ENCODE peak calls at places on chromosomes 3 and 15, in seven cellular contexts. One of them, this sample, is unnamed.
A peak's percentile ranks its signal among the peaks of the same experiment; 100 is the strongest.

GRCh38 chr3:194756460-194757355 is 71.0 kb downstream of the FAM43A start:
- DNase-seq in tibial artery: peak; percentile 79
- DNase-seq in GM23248: no peak
- DNase-seq in BE2C: peak; percentile 78
- DNase-seq in endothelial cell of umbilical vein: no peak
- DNase-seq in HL-60: no peak
- DNase-seq in K562: peak; percentile 11
- DNase-seq in this sample: no peak

GRCh38 chr3:8539419-8539818 is 37.8 kb downstream of the LMCD1 start:
- DNase-seq in tibial artery: no peak
- DNase-seq in GM23248: peak; percentile 51
- DNase-seq in BE2C: no peak
- DNase-seq in endothelial cell of umbilical vein: peak; percentile 26
- DNase-seq in HL-60: no peak
- DNase-seq in K562: no peak
- DNase-seq in this sample: no peak

GRCh38 chr3:12275974-12276373 is 12.9 kb upstream of the PPARG start:
- DNase-seq in tibial artery: no peak
- DNase-seq in GM23248: no peak
- DNase-seq in BE2C: no peak
- DNase-seq in endothelial cell of umbilical vein: no peak
- DNase-seq in HL-60: no peak
- DNase-seq in K562: no peak
- DNase-seq in this sample: no peak

GRCh38 chr15:70258369-70259029 is 160.8 kb upstream of the TLE3 start:
- DNase-seq in tibial artery: no peak
- DNase-seq in GM23248: peak; percentile 46
- DNase-seq in BE2C: no peak
- DNase-seq in endothelial cell of umbilical vein: peak; percentile 10
- DNase-seq in HL-60: peak; percentile 82
- DNase-seq in K562: peak; percentile 15
- DNase-seq in this sample: peak; percentile 45

GRCh38 chr15:30954674-30955073 is 36.8 kb downstream of the MTMR10 start:
- DNase-seq in tibial artery: no peak
- DNase-seq in GM23248: peak; percentile 9
- DNase-seq in BE2C: no peak
- DNase-seq in endothelial cell of umbilical vein: no peak
- DNase-seq in HL-60: no peak
- DNase-seq in K562: no peak
- DNase-seq in this sample: no peak

GRCh38 chr3:45688194-45688881 is 858 bp upstream of the SACM1L start:
- DNase-seq in tibial artery: no peak
- DNase-seq in GM23248: peak; percentile 42
- DNase-seq in BE2C: peak; percentile 53
- DNase-seq in endothelial cell of umbilical vein: peak; percentile 61
- DNase-seq in HL-60: peak; percentile 63
- DNase-seq in K562: peak; percentile 82
- DNase-seq in this sample: peak; percentile 43

GRCh38 chr3:47012342-47013230 is 33.1 kb downstream of the NBEAL2 start:
- DNase-seq in tibial artery: peak; percentile 58
- DNase-seq in GM23248: no peak
- DNase-seq in BE2C: no peak
- DNase-seq in endothelial cell of umbilical vein: no peak
- DNase-seq in HL-60: no peak
- DNase-seq in K562: no peak
- DNase-seq in this sample: no peak

GRCh38 chr3:188338081-188338480 is 184.1 kb downstream of the LPP start:
- DNase-seq in tibial artery: no peak
- DNase-seq in GM23248: peak; percentile 64
- DNase-seq in BE2C: no peak
- DNase-seq in endothelial cell of umbilical vein: no peak
- DNase-seq in HL-60: no peak
- DNase-seq in K562: no peak
- DNase-seq in this sample: no peak

GRCh38 chr3:41327718-41328117 is 128.4 kb downstream of the CTNNB1 start:
- DNase-seq in tibial artery: no peak
- DNase-seq in GM23248: no peak
- DNase-seq in BE2C: no peak
- DNase-seq in endothelial cell of umbilical vein: no peak
- DNase-seq in HL-60: no peak
- DNase-seq in K562: no peak
- DNase-seq in this sample: no peak

GRCh38 chr3:58576716-58577115 is 475 bp downstream of the FAM107A start:
- DNase-seq in tibial artery: no peak
- DNase-seq in GM23248: no peak
- DNase-seq in BE2C: no peak
- DNase-seq in endothelial cell of umbilical vein: peak; percentile 28
- DNase-seq in HL-60: no peak
- DNase-seq in K562: no peak
- DNase-seq in this sample: no peak

GRCh38 chr3:64674591-64675076 is 13.2 kb downstream of the ADAMTS9 start:
- DNase-seq in tibial artery: no peak
- DNase-seq in GM23248: peak; percentile 65
- DNase-seq in BE2C: peak; percentile 74
- DNase-seq in endothelial cell of umbilical vein: no peak
- DNase-seq in HL-60: no peak
- DNase-seq in K562: no peak
- DNase-seq in this sample: no peak

GRCh38 chr15:39084683-39085530 is 496.0 kb upstream of the THBS1 start:
- DNase-seq in tibial artery: no peak
- DNase-seq in GM23248: peak; percentile 89
- DNase-seq in BE2C: no peak
- DNase-seq in endothelial cell of umbilical vein: no peak
- DNase-seq in HL-60: peak; percentile 74
- DNase-seq in K562: no peak
- DNase-seq in this sample: peak; percentile 37

GRCh38 chr15:40929730-40930429 is 740 bp downstream of the DLL4 start:
- DNase-seq in tibial artery: no peak
- DNase-seq in GM23248: peak; percentile 73
- DNase-seq in BE2C: peak; percentile 66
- DNase-seq in endothelial cell of umbilical vein: peak; percentile 66
- DNase-seq in HL-60: peak; percentile 33
- DNase-seq in K562: peak; percentile 71
- DNase-seq in this sample: no peak

GRCh38 chr3:136690611-136691010 is 61.6 kb downstream of the STAG1 start:
- DNase-seq in tibial artery: no peak
- DNase-seq in GM23248: no peak
- DNase-seq in BE2C: no peak
- DNase-seq in endothelial cell of umbilical vein: no peak
- DNase-seq in HL-60: no peak
- DNase-seq in K562: peak; percentile 45
- DNase-seq in this sample: no peak

GRCh38 chr3:38521391-38521987 is 25.3 kb downstream of the EXOG start:
- DNase-seq in tibial artery: no peak
- DNase-seq in GM23248: peak; percentile 63
- DNase-seq in BE2C: peak; percentile 53
- DNase-seq in endothelial cell of umbilical vein: peak; percentile 81
- DNase-seq in HL-60: peak; percentile 51
- DNase-seq in K562: peak; percentile 86
- DNase-seq in this sample: peak; percentile 61

GRCh38 chr15:56767315-56767714 is 34.0 kb upstream of the ZNF280D start:
- DNase-seq in tibial artery: no peak
- DNase-seq in GM23248: peak; percentile 48
- DNase-seq in BE2C: no peak
- DNase-seq in endothelial cell of umbilical vein: peak; percentile 83
- DNase-seq in HL-60: no peak
- DNase-seq in K562: no peak
- DNase-seq in this sample: no peak

GRCh38 chr3:11211531-11212300 is 57.4 kb downstream of the HRH1 start:
- DNase-seq in tibial artery: no peak
- DNase-seq in GM23248: peak; percentile 74
- DNase-seq in BE2C: no peak
- DNase-seq in endothelial cell of umbilical vein: peak; percentile 35
- DNase-seq in HL-60: no peak
- DNase-seq in K562: no peak
- DNase-seq in this sample: peak; percentile 46

GRCh38 chr3:112987710-112988334 is 3.0 kb upstream of the GTPBP8 start:
- DNase-seq in tibial artery: no peak
- DNase-seq in GM23248: no peak
- DNase-seq in BE2C: no peak
- DNase-seq in endothelial cell of umbilical vein: no peak
- DNase-seq in HL-60: no peak
- DNase-seq in K562: no peak
- DNase-seq in this sample: no peak

GRCh38 chr15:25243800-25244097 is 195.1 kb downstream of the UBE3A start:
- DNase-seq in tibial artery: peak; percentile 58
- DNase-seq in GM23248: no peak
- DNase-seq in BE2C: peak; percentile 1
- DNase-seq in endothelial cell of umbilical vein: no peak
- DNase-seq in HL-60: no peak
- DNase-seq in K562: no peak
- DNase-seq in this sample: peak; percentile 3

GRCh38 chr15:50164458-50164857 is 17.5 kb upstream of the SLC27A2 start:
- DNase-seq in tibial artery: no peak
- DNase-seq in GM23248: peak; percentile 51
- DNase-seq in BE2C: no peak
- DNase-seq in endothelial cell of umbilical vein: no peak
- DNase-seq in HL-60: no peak
- DNase-seq in K562: no peak
- DNase-seq in this sample: no peak

GRCh38 chr3:12764171-12764776 is 5.2 kb upstream of the TMEM40 start:
- DNase-seq in tibial artery: no peak
- DNase-seq in GM23248: no peak
- DNase-seq in BE2C: no peak
- DNase-seq in endothelial cell of umbilical vein: no peak
- DNase-seq in HL-60: no peak
- DNase-seq in K562: no peak
- DNase-seq in this sample: no peak

GRCh38 chr15:79365765-79366164 is 54.9 kb downstream of the TMED3 start:
- DNase-seq in tibial artery: no peak
- DNase-seq in GM23248: peak; percentile 6
- DNase-seq in BE2C: peak; percentile 69
- DNase-seq in endothelial cell of umbilical vein: no peak
- DNase-seq in HL-60: no peak
- DNase-seq in K562: no peak
- DNase-seq in this sample: no peak
- H3K4me3 ChIP-seq in tibial artery: no peak overlapping the region
- H3K4me3 ChIP-seq in GM23248: no peak overlapping the region
- H3K4me3 ChIP-seq in BE2C: peak overlapping the region; percentile 5
- H3K4me3 ChIP-seq in endothelial cell of umbilical vein: no peak overlapping the region
- H3K4me3 ChIP-seq in HL-60: no peak overlapping the region
- H3K4me3 ChIP-seq in K562: no peak overlapping the region
- H3K4me3 ChIP-seq in this sample: no peak overlapping the region

GRCh38 chr15:92654662-92655061 is 913 bp downstream of the FAM174B start:
- DNase-seq in tibial artery: no peak
- DNase-seq in GM23248: no peak
- DNase-seq in BE2C: no peak
- DNase-seq in endothelial cell of umbilical vein: peak; percentile 44
- DNase-seq in HL-60: no peak
- DNase-seq in K562: no peak
- DNase-seq in this sample: no peak
- H3K4me3 ChIP-seq in tibial artery: peak overlapping the region; percentile 54
- H3K4me3 ChIP-seq in GM23248: peak overlapping the region; percentile 63
- H3K4me3 ChIP-seq in BE2C: no peak overlapping the region
- H3K4me3 ChIP-seq in endothelial cell of umbilical vein: peak overlapping the region; percentile 47
- H3K4me3 ChIP-seq in HL-60: no peak overlapping the region
- H3K4me3 ChIP-seq in K562: no peak overlapping the region
- H3K4me3 ChIP-seq in this sample: peak overlapping the region; percentile 47

DNA sequence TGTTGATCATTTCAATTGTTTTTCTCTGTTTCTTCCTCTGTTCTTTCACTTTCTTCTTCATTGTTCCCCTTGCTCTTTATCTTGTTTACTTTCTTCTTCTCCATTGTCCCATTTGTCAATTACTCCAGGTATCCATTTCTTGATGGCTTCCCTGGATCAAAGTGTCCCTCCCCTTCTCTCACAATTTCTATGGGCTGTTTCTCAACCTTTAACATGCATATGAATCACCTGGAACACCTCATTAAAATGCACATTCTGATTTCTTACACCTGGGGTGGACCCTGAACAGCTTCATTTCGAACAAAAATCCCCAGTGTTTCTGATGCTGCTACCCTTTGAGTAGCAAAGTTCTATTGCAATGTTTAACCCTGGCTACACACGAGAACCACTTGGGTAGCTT is 454.8 kb downstream of the EPHA6 start:
- DNase-seq in tibial artery: no peak
- DNase-seq in GM23248: no peak
- DNase-seq in BE2C: no peak
- DNase-seq in endothelial cell of umbilical vein: no peak
- DNase-seq in HL-60: no peak
- DNase-seq in K562: no peak
- DNase-seq in this sample: no peak
- H3K4me3 ChIP-seq in tibial artery: no peak overlapping the region
- H3K4me3 ChIP-seq in GM23248: no peak overlapping the region
- H3K4me3 ChIP-seq in BE2C: no peak overlapping the region
- H3K4me3 ChIP-seq in endothelial cell of umbilical vein: no peak overlapping the region
- H3K4me3 ChIP-seq in HL-60: no peak overlapping the region
- H3K4me3 ChIP-seq in K562: no peak overlapping the region
- H3K4me3 ChIP-seq in this sample: no peak overlapping the region

GRCh38 chr3:184314363-184314699 is at the start of gene EIF4G1:
- DNase-seq in tibial artery: peak; percentile 97
- DNase-seq in GM23248: peak; percentile 98
- DNase-seq in BE2C: peak; percentile 96
- DNase-seq in endothelial cell of umbilical vein: peak; percentile 94
- DNase-seq in HL-60: peak; percentile 91
- DNase-seq in K562: peak; percentile 96
- DNase-seq in this sample: peak; percentile 97
- H3K4me3 ChIP-seq in tibial artery: peak within 1 kb of the TSS; percentile 76
- H3K4me3 ChIP-seq in GM23248: peak within 1 kb of the TSS; percentile 91
- H3K4me3 ChIP-seq in BE2C: peak within 1 kb of the TSS; percentile 92
- H3K4me3 ChIP-seq in endothelial cell of umbilical vein: peak within 1 kb of the TSS; percentile 59
- H3K4me3 ChIP-seq in HL-60: peak within 1 kb of the TSS; percentile 88
- H3K4me3 ChIP-seq in K562: peak within 1 kb of the TSS; percentile 100
- H3K4me3 ChIP-seq in this sample: peak within 1 kb of the TSS; percentile 52

DNA sequence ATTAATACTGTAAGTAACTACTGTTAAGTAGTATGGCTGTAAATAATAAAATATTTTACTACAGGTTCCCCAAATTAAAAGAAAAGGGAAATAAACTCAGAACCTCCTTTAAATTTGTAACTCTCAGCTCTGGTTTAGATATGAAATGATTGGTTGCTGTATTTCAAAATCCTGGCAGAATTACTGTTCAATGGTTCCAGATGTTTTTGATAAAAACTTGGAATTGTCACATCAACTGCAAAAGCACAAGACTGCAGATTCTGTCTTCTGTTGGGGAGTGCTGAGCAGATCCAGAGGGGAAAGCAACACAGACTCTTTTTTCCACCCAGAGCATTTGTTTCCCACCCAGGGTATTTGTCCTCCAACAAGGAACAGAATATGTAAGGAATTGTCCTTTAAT is 178.2 kb downstream of the KLHL25 start:
- DNase-seq in tibial artery: no peak
- DNase-seq in GM23248: peak; percentile 73
- DNase-seq in BE2C: no peak
- DNase-seq in endothelial cell of umbilical vein: peak; percentile 57
- DNase-seq in HL-60: no peak
- DNase-seq in K562: no peak
- DNase-seq in this sample: no peak
- H3K4me3 ChIP-seq in tibial artery: no peak overlapping the region
- H3K4me3 ChIP-seq in GM23248: no peak overlapping the region
- H3K4me3 ChIP-seq in BE2C: no peak overlapping the region
- H3K4me3 ChIP-seq in endothelial cell of umbilical vein: no peak overlapping the region
- H3K4me3 ChIP-seq in HL-60: no peak overlapping the region
- H3K4me3 ChIP-seq in K562: no peak overlapping the region
- H3K4me3 ChIP-seq in this sample: no peak overlapping the region

This sample was measured in ovary.